ENCODE peak calls at places on chromosome 14, in seven cellular contexts. Z is ecto neural progenitor cell; J is lower lobe of right lung; T is NCI-H1105; B is mucosa of gallbladder; Q is activated CD4-positive, alpha-beta T cell treated with anti-CD3 and anti-CD28 coated beads for 36 hours; W is fibroblast of lung. A is an unnamed sample.

GRCh38 chr14:49526101-49526500 is 60.1 kb downstream of the RPS29 start:
- DNase-seq in B (no peak), Q (no peak), T (no peak), Z (no peak), J (no peak), W (no peak), A (no peak)

GRCh38 chr14:64074961-64075619 is 219.1 kb downstream of the ESR2 start:
- DNase-seq in B (no peak), T (no peak), Q (no peak), Z (no peak), W (peak), J (no peak), A (no peak)

GRCh38 chr14:49641697-49642129 is 6.7 kb upstream of the DNAAF2 start:
- DNase-seq in B (peak), T (no peak), Z (no peak), W (peak), J (no peak), Q (no peak), A (peak)

GRCh38 chr14:24196071-24197061 is 1.1 kb upstream of the TM9SF1 start:
- DNase-seq in Q (peak), Z (no peak), B (no peak), W (peak), J (no peak), T (no peak), A (no peak)

GRCh38 chr14:97219356-97220017 is 422.3 kb downstream of the VRK1 start:
- DNase-seq in Z (no peak), J (no peak), Q (peak), B (no peak), W (no peak), T (no peak), A (no peak)

GRCh38 chr14:73153272-73153671 is 17.0 kb downstream of the PSEN1 start:
- DNase-seq in J (no peak), T (no peak), W (peak), Q (no peak), Z (no peak), B (no peak), A (no peak)

GRCh38 chr14:68464716-68465115 is 328.2 kb downstream of the ZFP36L1 start:
- DNase-seq in J (no peak), Z (no peak), B (no peak), Q (no peak), W (peak), T (no peak), A (no peak)

GRCh38 chr14:89352976-89353817 is 63.8 kb downstream of the FOXN3 start:
- DNase-seq in Z (no peak), T (no peak), W (no peak), B (no peak), Q (no peak), J (no peak), A (no peak)

GRCh38 chr14:87111741-87112140 is 881.2 kb downstream of the GALC start:
- DNase-seq in Q (no peak), Z (no peak), J (no peak), T (peak), W (no peak), B (no peak), A (no peak)

GRCh38 chr14:79578470-79578869 is 632.8 kb downstream of the DIO2 start:
- DNase-seq in J (no peak), B (no peak), T (no peak), Z (no peak), W (peak), Q (no peak), A (no peak)

GRCh38 chr14:31268216-31268615 is 60.6 kb upstream of the HECTD1 start:
- DNase-seq in J (no peak), Q (no peak), Z (no peak), T (no peak), W (no peak), B (no peak), A (no peak)

GRCh38 chr14:75238728-75239455 is 39.7 kb upstream of the FOS start:
- DNase-seq in B (no peak), Q (no peak), W (no peak), J (no peak), T (no peak), Z (no peak), A (no peak)

GRCh38 chr14:33943081-33943480 is 7.8 kb downstream of the EGLN3 start:
- DNase-seq in Q (no peak), B (peak), Z (no peak), J (no peak), W (no peak), T (peak), A (peak)

GRCh38 chr14:105206873-105207272 is 25.8 kb upstream of the NUDT14 start:
- DNase-seq in W (no peak), J (no peak), Q (no peak), B (no peak), Z (no peak), T (no peak), A (no peak)

GRCh38 chr14:103994535-103995184 is 52.3 kb upstream of the RD3L start:
- DNase-seq in W (peak), Q (no peak), J (no peak), Z (no peak), T (no peak), B (no peak), A (no peak)

GRCh38 chr14:56874375-56874774 is 64.1 kb upstream of the OTX2 start:
- DNase-seq in T (peak), Q (peak), B (no peak), J (no peak), Z (no peak), W (no peak), A (peak)

GRCh38 chr14:34951286-34951685 is 31.5 kb upstream of the SRP54 start:
- DNase-seq in J (no peak), T (no peak), B (no peak), W (peak), Z (no peak), Q (no peak), A (no peak)

GRCh38 chr14:81392976-81393643 is 7.0 kb downstream of the STON2 start:
- DNase-seq in T (no peak), Z (no peak), J (no peak), Q (no peak), B (no peak), W (no peak), A (no peak)

GRCh38 chr14:61632401-61633195 is 62.7 kb upstream of the HIF1A start:
- DNase-seq in T (no peak), Q (no peak), J (no peak), Z (no peak), W (no peak), B (no peak), A (no peak)

GRCh38 chr14:103232338-103232808 is 101.7 kb upstream of the EIF5 start:
- DNase-seq in B (no peak), Z (no peak), Q (no peak), T (peak), J (no peak), W (no peak), A (peak)

GRCh38 chr14:74952697-74953484 is 2.5 kb downstream of the PGF start:
- DNase-seq in B (no peak), T (peak), Z (no peak), J (no peak), W (no peak), Q (no peak), A (no peak)

GRCh38 chr14:92846162-92846897 is 52.2 kb downstream of the GOLGA5 start:
- DNase-seq in Z (no peak), T (no peak), W (peak), J (no peak), B (peak), Q (peak), A (no peak)

GRCh38 chr14:50937325-50937724 is 7.0 kb downstream of the PYGL start:
- DNase-seq in Q (no peak), J (no peak), B (no peak), T (no peak), W (peak), Z (no peak), A (no peak)

GRCh38 chr14:72619071-72619710 is 274.7 kb downstream of the DPF3 start:
- DNase-seq in Q (no peak), T (no peak), W (no peak), B (no peak), Z (peak), J (no peak), A (no peak)